ENCODE peak calls at places on chromosomes 3 and 15, in four cellular contexts. N, L, W and B are unnamed samples.

GRCh38 chr3:190531406-190531805 is 17.5 kb downstream of the IL1RAP start:
- DNase-seq in N (no peak), L (no peak), W (no peak), B (no peak)

GRCh38 chr3:134299185-134299887 is 48.7 kb upstream of the RYK start:
- DNase-seq in W (no peak), L (no peak), N (no peak), B (no peak)

GRCh38 chr3:41710646-41711388 is 251.1 kb downstream of the ULK4 start:
- DNase-seq in W (no peak), L (no peak), N (no peak), B (no peak)

GRCh38 chr3:157501863-157502262 is 1.4 kb downstream of the VEPH1 start:
- DNase-seq in L (no peak), W (no peak), N (no peak), B (no peak)

GRCh38 chr15:80052597-80053304 is 6.7 kb upstream of the ZFAND6 start:
- DNase-seq in N (no peak), L (no peak), W (no peak), B (no peak)

GRCh38 chr3:11556851-11557644 is 86.7 kb downstream of the VGLL4 start:
- DNase-seq in L (no peak), W (peak), N (peak), B (no peak)

GRCh38 chr15:52872036-52872818 is 82.1 kb upstream of the ONECUT1 start:
- DNase-seq in W (no peak), L (no peak), N (no peak), B (no peak)

GRCh38 chr15:73982251-73982962 is 9.7 kb downstream of the STOML1 start:
- DNase-seq in N (peak), W (peak), L (peak), B (peak)

GRCh38 chr3:153614131-153614530 is 452.1 kb downstream of the RAP2B start:
- DNase-seq in L (no peak), W (no peak), N (no peak), B (no peak)

GRCh38 chr3:44961888-44962287 is 14.1 kb downstream of the ZDHHC3 start:
- DNase-seq in N (no peak), L (no peak), W (no peak), B (no peak)

GRCh38 chr3:182740710-182741109 is 52.6 kb upstream of the ATP11B start:
- DNase-seq in L (no peak), N (no peak), W (no peak), B (peak)

GRCh38 chr15:90037961-90038633 is 37.0 kb downstream of the ZNF710 start:
- DNase-seq in W (peak), L (peak), N (no peak), B (no peak)

GRCh38 chr3:171311784-171312183 is 148.4 kb downstream of the TNIK start:
- DNase-seq in L (no peak), W (no peak), N (no peak), B (no peak)

GRCh38 chr3:59245879-59246501 is 196.2 kb upstream of the CFAP20DC start:
- DNase-seq in W (no peak), L (no peak), N (no peak), B (no peak)